ENCODE peak calls at places on chromosomes 11 and 22, in six cellular contexts. K, G, A, V, X and L are unnamed samples.

GRCh38 chr11:38680746-38681145 is 2082.7 kb upstream of the RAG2 start:
- DNase-seq in K (no peak), V (no peak), X (no peak), A (no peak), G (no peak), L (no peak)

GRCh38 chr11:3969613-3970012 is 114.1 kb downstream of the STIM1 start:
- DNase-seq in V (no peak), X (no peak), K (no peak), G (no peak), A (no peak), L (no peak)

GRCh38 chr22:43376765-43377485 is 33.8 kb upstream of the SCUBE1 start:
- DNase-seq in A (no peak), K (no peak), V (no peak), X (no peak), G (no peak), L (no peak)

GRCh38 chr11:7348432-7349298 is 97.0 kb downstream of the SYT9 start:
- DNase-seq in A (no peak), G (peak), K (peak), V (no peak), X (no peak), L (peak)

GRCh38 chr11:130546901-130547694 is 98.7 kb downstream of the ADAMTS15 start:
- DNase-seq in V (no peak), G (no peak), X (no peak), K (no peak), A (no peak), L (no peak)

GRCh38 chr11:34075178-34075820 is 23.8 kb downstream of the CAPRIN1 start:
- DNase-seq in A (no peak), X (no peak), G (peak), V (peak), K (no peak), L (no peak)

GRCh38 chr11:61803889-61804647 is 11.4 kb downstream of the FEN1 start:
- DNase-seq in X (no peak), G (no peak), V (peak), A (no peak), K (no peak), L (no peak)

GRCh38 chr11:44389963-44390605 is 80.1 kb upstream of the ALX4 start:
- DNase-seq in A (no peak), X (no peak), V (no peak), K (no peak), G (no peak), L (no peak)

GRCh38 chr11:2320591-2321310 is 18.9 kb downstream of the TSPAN32 start:
- DNase-seq in K (no peak), V (no peak), X (no peak), G (no peak), A (no peak), L (no peak)

GRCh38 chr11:5367461-5368074 is 16.0 kb upstream of the OR51M1 start:
- DNase-seq in K (no peak), A (no peak), V (peak), G (peak), X (no peak), L (no peak)

GRCh38 chr22:37608477-37609239 is at the start of gene GGA1:
- DNase-seq in A (peak), K (peak), V (peak), X (peak), G (peak), L (peak)
- H3K18ac ChIP-seq in A (peak), K (peak), V (peak), X (peak), G (peak), L (peak)

GRCh38 chr11:65771589-65772112 is 9.1 kb downstream of the AP5B1 start:
- DNase-seq in A (no peak), X (no peak), G (no peak), K (no peak), V (no peak), L (no peak)
- H4K91ac ChIP-seq in A (no peak), X (no peak), G (no peak), K (no peak), V (no peak), L (no peak)

GRCh38 chr11:96168623-96169022 is 174.4 kb downstream of the MAML2 start:
- DNase-seq in A (no peak), K (no peak), G (peak), V (peak), X (no peak), L (peak)
- H3K18ac ChIP-seq in A (no peak), K (no peak), G (peak), V (peak), X (no peak), L (peak)

DNA sequence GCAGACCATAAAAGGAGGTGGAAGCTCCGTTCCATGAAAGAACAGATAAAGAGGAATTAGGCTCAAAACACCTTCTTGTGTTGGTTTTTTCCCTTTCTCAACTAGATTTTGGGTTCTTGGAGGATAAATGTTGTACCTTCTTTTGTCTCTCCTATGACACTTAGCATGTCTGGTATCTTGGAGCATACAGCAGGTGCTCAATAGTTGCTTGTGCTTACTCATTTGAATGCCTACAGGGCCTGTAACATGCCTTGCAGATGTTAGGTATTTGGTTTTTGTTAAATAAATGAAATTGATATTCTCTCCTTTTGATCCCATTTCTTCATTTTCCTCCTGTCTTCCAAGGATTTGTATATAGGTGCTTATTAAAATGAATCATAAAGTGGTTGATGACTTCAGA is 16.4 kb upstream of the PLET1 start:
- DNase-seq in X (no peak), K (no peak), G (no peak), V (no peak), A (no peak), L (no peak)
- H4K91ac ChIP-seq in X (no peak), K (no peak), G (no peak), V (no peak), A (no peak), L (peak)

GRCh38 chr11:11789735-11790369 is 51.9 kb upstream of the USP47 start:
- DNase-seq in G (peak), V (peak), K (no peak), X (no peak), A (no peak), L (peak)
- H3K18ac ChIP-seq in G (no peak), V (no peak), K (no peak), X (no peak), A (no peak), L (no peak)

GRCh38 chr11:86481399-86481798 is 106.7 kb downstream of the CCDC81 start:
- DNase-seq in K (no peak), G (no peak), V (no peak), A (no peak), X (no peak), L (no peak)
- H4K91ac ChIP-seq in K (no peak), G (peak), V (peak), A (no peak), X (no peak), L (peak)

DNA sequence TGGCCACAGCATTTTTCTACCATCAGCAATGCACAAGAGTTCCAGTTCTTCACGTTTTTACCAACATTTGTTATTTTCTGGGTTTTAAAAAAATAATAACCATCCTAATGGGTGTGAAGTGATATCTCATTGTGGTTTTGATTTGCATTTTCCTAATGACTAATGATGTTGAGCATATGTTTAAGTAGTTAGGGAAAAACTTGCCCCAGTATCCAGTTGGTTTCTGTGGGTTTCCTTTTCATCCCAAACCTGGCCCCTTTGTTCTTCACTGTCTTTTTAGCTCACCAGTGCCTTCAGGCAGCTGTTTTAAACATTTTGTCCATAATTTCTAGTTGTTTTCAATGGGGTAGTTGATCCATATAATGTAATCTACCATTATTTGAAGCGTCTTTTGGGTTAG is 14.7 kb upstream of the PTS start:
- DNase-seq in K (no peak), G (peak), X (no peak), A (no peak), V (no peak), L (no peak)
- H3K18ac ChIP-seq in K (no peak), G (no peak), X (no peak), A (no peak), V (no peak), L (no peak)